ENCODE peak calls at places on chromosomes 4 and X, in eight cellular contexts. T is IMR-90, D is GM06990, F is cardiac muscle cell, X is brain microvascular endothelial cell, I is GM12878, B is epithelial cell of esophagus, R is astrocyte. P is an unnamed sample.

GRCh38 chrX:39320165-39320564 is 518.9 kb downstream of the MID1IP1 start:
- DNase-seq in X (no peak), F (no peak), I (no peak), R (no peak), T (no peak), B (no peak), D (no peak), P (no peak)

GRCh38 chr4:5842456-5842855 is 50.4 kb downstream of the CRMP1 start:
- DNase-seq in D (no peak), X (no peak), I (no peak), R (no peak), T (no peak), F (no peak), B (no peak), P (no peak)

GRCh38 chrX:20265221-20265725 is 1.4 kb downstream of the RPS6KA3 start:
- DNase-seq in F (peak), B (peak), D (peak), R (peak), X (peak), I (no peak), T (peak), P (peak)

GRCh38 chr4:172980178-172980577 is 188.4 kb upstream of the GALNT7 start:
- DNase-seq in D (no peak), B (peak), F (no peak), I (no peak), R (no peak), T (peak), X (no peak), P (no peak)

GRCh38 chr4:146495277-146495676 is 26.5 kb downstream of the SLC10A7 start:
- DNase-seq in F (peak), B (peak), D (no peak), T (peak), X (no peak), R (peak), I (no peak), P (peak)

GRCh38 chr4:96194993-96195392 is 355.1 kb downstream of the PDHA2 start:
- DNase-seq in I (no peak), X (no peak), T (no peak), D (no peak), F (no peak), R (peak), B (peak), P (no peak)

GRCh38 chrX:154526901-154527675 is 11.1 kb upstream of the FAM3A start:
- DNase-seq in I (peak), R (peak), T (peak), X (peak), D (peak), F (peak), B (peak), P (peak)

GRCh38 chr4:162782778-162783507 is 383.7 kb downstream of the NAF1 start:
- DNase-seq in X (peak), R (no peak), D (no peak), T (no peak), I (no peak), B (no peak), F (peak), P (no peak)

GRCh38 chr4:6641164-6641970 is 882 bp downstream of the MRFAP1 start:
- DNase-seq in R (peak), I (no peak), B (peak), T (peak), X (peak), F (peak), D (no peak), P (no peak)

GRCh38 chrX:124208675-124209074 is 123.8 kb upstream of the TEX13D start:
- DNase-seq in X (no peak), D (no peak), B (no peak), T (no peak), F (no peak), I (no peak), R (no peak), P (peak)

GRCh38 chr4:91116861-91117260 is 989.7 kb downstream of the CCSER1 start:
- DNase-seq in T (no peak), D (no peak), B (peak), X (no peak), R (peak), I (no peak), F (peak), P (peak)

GRCh38 chrX:134780908-134781307 is 122.6 kb upstream of the PLAC1 start:
- DNase-seq in X (no peak), F (no peak), R (no peak), T (no peak), D (no peak), I (no peak), B (no peak), P (no peak)

GRCh38 chrX:40176979-40177430 is 79.2 kb upstream of the BCOR start:
- DNase-seq in D (no peak), R (no peak), X (no peak), B (no peak), T (no peak), F (no peak), I (no peak), P (no peak)

GRCh38 chr4:166972071-166972470 is 262.2 kb downstream of the SPOCK3 start:
- DNase-seq in I (no peak), B (peak), F (peak), X (peak), R (peak), D (peak), T (no peak), P (peak)

GRCh38 chr4:37885496-37885895 is 5.4 kb upstream of the TBC1D1 start:
- DNase-seq in R (peak), B (no peak), I (no peak), X (peak), F (peak), T (peak), D (no peak), P (no peak)

GRCh38 chrX:24870143-24870542 is 145.6 kb downstream of the ARX start:
- DNase-seq in B (peak), I (no peak), F (peak), X (peak), D (no peak), T (peak), R (peak), P (no peak)

GRCh38 chr4:120049732-120050494 is 16.7 kb downstream of the MAD2L1 start:
- DNase-seq in I (peak), B (peak), X (peak), R (peak), T (peak), F (peak), D (peak), P (peak)

GRCh38 chrX:71909956-71910355 is 689 bp upstream of the NHSL2 start:
- DNase-seq in T (no peak), B (no peak), R (no peak), I (no peak), X (no peak), D (no peak), F (peak), P (peak)

GRCh38 chr4:30840571-30840970 is 120.4 kb downstream of the PCDH7 start:
- DNase-seq in I (no peak), R (peak), B (no peak), F (no peak), X (no peak), D (no peak), T (peak), P (peak)

GRCh38 chr4:151991001-151991883 is 230.4 kb upstream of the GATB start:
- DNase-seq in D (no peak), X (no peak), B (no peak), T (no peak), R (no peak), F (no peak), I (no peak), P (no peak)

GRCh38 chrX:84189125-84189524 is 1.1 kb upstream of the RPS6KA6 start:
- DNase-seq in T (no peak), D (no peak), X (no peak), B (no peak), I (no peak), F (no peak), R (no peak), P (no peak)

GRCh38 chrX:72137846-72138455 is 6.2 kb upstream of the RTL5 start:
- DNase-seq in I (no peak), R (no peak), T (no peak), B (no peak), F (no peak), D (no peak), X (no peak), P (no peak)

GRCh38 chr4:54657556-54658313 is at the start of gene KIT:
- DNase-seq in R (no peak), B (no peak), X (peak), I (no peak), F (peak), T (peak), D (peak), P (peak)

GRCh38 chrX:17744896-17745523 is 7.7 kb downstream of the SCML1 start:
- DNase-seq in F (peak), R (no peak), D (no peak), B (peak), X (no peak), T (no peak), I (no peak), P (no peak)

GRCh38 chr4:117064297-117064696 is 21.1 kb downstream of the TRAM1L1 start:
- DNase-seq in I (no peak), X (peak), D (no peak), B (no peak), T (peak), F (no peak), R (peak), P (no peak)

GRCh38 chr4:2249526-2249991 is 7.6 kb upstream of the HAUS3 start:
- DNase-seq in B (peak), X (no peak), F (no peak), T (no peak), R (no peak), D (peak), I (no peak), P (no peak)

DNA sequence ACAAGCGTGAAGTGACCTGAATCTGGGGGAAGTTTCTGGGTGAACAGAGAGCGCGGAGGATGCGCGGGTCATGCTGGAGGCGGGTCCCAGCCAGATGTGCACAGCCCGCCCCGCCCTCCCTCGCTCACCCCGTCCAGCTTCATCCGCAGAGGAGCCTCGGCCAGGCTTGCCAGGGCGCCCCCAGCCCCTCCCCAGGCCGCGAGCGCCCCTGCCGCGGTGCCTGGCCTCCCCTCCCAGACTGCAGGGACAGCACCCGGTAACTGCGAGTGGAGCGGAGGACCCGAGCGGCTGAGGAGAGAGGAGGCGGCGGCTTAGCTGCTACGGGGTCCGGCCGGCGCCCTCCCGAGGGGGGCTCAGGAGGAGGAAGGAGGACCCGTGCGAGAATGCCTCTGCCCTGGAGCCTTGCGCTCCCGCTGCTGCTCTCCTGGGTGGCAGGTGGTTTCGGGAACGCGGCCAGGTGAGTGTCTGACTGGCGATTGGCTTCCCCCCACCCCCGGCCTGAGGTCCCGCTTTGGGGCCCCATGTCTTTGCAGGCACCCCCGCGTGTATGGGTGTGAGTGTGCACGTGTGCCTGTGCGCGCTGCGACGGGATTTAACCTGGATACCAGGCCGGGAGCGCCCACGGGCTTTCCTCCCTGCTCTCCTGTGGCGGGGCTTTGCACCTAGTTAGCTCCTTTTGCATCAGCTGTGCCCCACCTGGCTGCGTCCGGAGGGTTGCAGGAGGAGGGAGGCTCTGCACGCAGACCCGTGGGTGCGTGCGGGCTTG is at the start of gene EGFL6:
- DNase-seq in T (no peak), X (no peak), F (no peak), B (no peak), I (no peak), D (peak), R (no peak), P (no peak)
- H3K4me3 ChIP-seq in T (peak), X (no peak), F (peak), B (no peak), I (no peak), D (peak), R (no peak), P (no peak)

GRCh38 chrX:123201720-123202119 is 17.6 kb downstream of the GRIA3 start:
- DNase-seq in T (no peak), B (no peak), D (no peak), F (no peak), I (no peak), R (peak), X (no peak), P (no peak)

GRCh38 chrX:123199338-123199737 is 15.3 kb downstream of the GRIA3 start:
- DNase-seq in F (no peak), X (no peak), R (no peak), D (no peak), B (no peak), T (no peak), I (no peak), P (no peak)

GRCh38 chrX:123206222-123206621 is 22.1 kb downstream of the GRIA3 start:
- DNase-seq in X (no peak), I (no peak), D (no peak), R (no peak), B (no peak), T (no peak), F (no peak), P (no peak)

GRCh38 chrX:123202523-123202922 is 18.4 kb downstream of the GRIA3 start:
- DNase-seq in B (no peak), D (no peak), F (no peak), R (no peak), X (no peak), I (no peak), T (no peak), P (no peak)

DNA sequence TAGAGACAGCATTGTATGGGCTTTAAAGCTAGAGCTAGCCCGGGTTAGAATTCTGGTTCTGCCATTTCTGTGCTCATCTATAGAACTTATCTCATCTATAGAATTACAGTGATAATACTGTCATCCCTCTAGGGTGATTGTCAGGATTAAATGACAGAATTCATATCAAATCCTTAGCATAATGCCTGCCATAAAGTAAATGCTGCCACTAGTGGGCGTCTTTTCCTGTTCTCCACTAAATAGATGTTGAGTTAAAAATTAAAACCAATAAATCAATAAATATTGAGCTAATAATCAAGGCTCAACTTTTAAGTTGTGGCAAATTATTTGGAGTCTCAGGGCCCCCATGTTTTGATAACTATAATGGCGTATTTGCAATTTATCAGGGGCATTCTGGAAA is 19.7 kb downstream of the GRIA3 start:
- DNase-seq in R (no peak), D (no peak), F (no peak), X (no peak), I (no peak), T (no peak), B (no peak), P (no peak)
- TF ChIP-seq CTCF in R (no peak), D (peak), F (no peak), X (no peak), I (no peak), T (no peak), B (no peak), P (peak)

GRCh38 chrX:48002929-48003328 is 860 bp downstream of the ZNF182 start:
- DNase-seq in D (no peak), T (no peak), F (no peak), R (no peak), B (no peak), I (no peak), X (no peak), P (no peak)
- H3K4me3 ChIP-seq in D (peak), T (no peak), F (peak), R (peak), B (peak), I (peak), X (no peak), P (peak)

DNA sequence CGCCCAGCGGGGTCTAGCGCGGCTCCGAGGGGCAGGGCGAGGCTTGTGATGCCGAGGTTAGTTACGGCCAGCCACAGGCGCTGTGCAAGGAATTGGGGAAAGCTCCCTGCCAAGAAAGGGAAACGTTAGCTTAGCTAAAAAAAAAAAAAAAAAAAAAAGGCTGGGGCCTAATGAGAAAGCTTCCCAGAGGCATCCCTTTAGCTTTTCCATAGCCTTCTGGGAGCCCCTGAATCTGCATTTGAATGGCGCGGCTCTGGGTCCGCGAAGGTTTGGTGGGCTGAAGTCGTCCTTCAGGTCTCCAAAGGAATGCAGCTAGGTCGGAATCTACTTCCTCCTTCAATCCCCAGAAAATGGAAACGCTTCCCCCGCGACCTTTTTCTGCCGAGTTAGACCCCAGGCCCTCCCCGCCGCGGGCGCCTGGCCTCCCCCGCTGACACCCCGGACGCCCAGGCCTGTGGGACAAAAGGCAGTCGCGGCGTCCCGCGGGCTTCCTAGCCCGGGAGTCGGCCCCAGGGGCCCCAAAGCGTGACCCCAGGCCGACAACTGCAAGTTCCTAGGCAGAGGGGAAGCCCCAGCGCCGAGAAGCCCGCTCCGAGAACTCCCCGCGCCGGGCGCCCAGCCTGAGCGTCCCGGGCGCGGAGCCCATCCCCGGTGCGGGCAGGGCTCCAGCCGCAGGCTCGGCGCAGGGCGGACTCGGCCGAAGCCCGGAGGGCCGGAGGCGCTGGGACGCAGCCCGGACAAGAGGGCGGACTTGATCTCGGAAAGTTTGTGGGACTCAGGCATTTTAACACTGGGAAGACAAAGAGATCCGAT is 598 bp upstream of the FAT1 start:
- DNase-seq in I (no peak), F (peak), D (no peak), B (peak), X (peak), R (peak), T (peak), P (peak)
- TF ChIP-seq CTCF in I (no peak), F (no peak), D (no peak), B (no peak), X (no peak), R (no peak), T (no peak), P (no peak)

DNA sequence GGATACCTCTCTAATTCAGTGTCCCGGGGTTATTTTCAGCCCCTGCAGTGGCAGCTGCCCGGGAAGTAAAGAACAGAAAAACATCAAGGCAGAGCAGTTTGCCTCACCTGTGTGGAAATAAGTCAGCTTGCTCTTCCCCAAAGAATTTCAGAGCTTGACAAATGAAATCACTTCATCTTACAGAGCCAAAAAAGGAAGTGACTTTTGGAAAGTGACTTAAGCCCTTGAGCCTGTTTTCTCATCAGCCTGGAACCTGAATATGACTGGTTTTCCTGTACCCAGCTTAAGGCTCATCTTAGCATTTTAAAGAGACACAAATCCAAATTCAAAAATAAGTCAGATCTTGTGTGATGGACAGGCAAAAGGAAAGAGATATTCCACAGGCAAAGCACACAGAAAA is 211.6 kb downstream of the RCHY1 start:
- DNase-seq in B (peak), X (no peak), T (no peak), D (no peak), R (no peak), F (no peak), I (no peak), P (no peak)
- H3K4me3 ChIP-seq in B (no peak), X (no peak), T (no peak), D (no peak), R (no peak), F (no peak), I (no peak), P (no peak)

GRCh38 chr4:77052352-77052751 is 23.4 kb downstream of the CCNI start:
- DNase-seq in R (no peak), B (peak), I (no peak), F (peak), X (peak), D (no peak), T (peak), P (peak)
- TF ChIP-seq CTCF in R (peak), B (peak), I (peak), F (peak), X (peak), D (peak), T (peak), P (peak)

DNA sequence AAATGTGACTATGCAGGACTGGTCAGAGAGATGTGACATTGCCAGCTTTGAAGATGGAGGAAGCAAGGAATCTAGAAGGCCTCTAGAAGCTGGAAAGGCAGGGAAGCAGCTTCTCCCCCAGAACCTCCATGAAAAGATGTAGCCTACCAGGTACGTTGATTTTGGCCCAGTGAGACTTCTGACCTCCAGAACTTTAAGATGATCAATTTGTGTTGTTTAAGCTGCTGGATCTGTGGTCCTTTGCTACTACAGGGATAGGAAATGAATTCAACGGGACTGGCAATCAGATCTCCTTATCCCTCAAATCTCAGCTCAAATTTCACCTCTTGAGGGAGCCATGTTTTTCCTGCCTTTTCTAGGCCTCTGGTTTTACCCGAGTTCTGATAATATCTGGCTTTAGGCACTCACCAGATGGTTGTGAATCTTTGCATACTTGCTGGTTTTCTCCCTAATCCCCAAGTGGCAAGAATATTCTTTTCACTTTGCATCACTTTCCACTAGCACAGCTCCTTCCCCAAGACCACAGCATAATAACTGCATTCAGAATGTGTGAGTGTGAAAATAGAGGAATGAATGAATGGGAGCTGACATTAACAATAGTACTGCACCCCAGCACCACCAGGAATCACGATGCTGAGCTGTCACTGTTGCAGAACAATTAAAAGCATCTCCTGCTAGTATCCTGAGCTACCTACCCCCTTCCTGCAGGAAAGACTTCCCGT is 25.5 kb upstream of the TMSB4X start:
- DNase-seq in R (peak), D (no peak), F (peak), X (no peak), I (peak), B (no peak), T (peak), P (no peak)
- H3K4me3 ChIP-seq in R (no peak), D (peak), F (no peak), X (no peak), I (peak), B (no peak), T (no peak), P (no peak)

P was measured in A673.